ENCODE peak calls at places on chromosomes 2 and 18, in eight cellular contexts. Y is cardiac fibroblast, Q is endodermal cell, Z is mesenchymal stem cell, J is bronchial epithelial cell, W is adrenal gland, I is neural progenitor cell, B is brain microvascular endothelial cell. P is an unnamed sample.

GRCh38 chr2:166539340-166540162 is 45.5 kb upstream of the SCN7A start:
- DNase-seq in J (peak), I (peak), Y (peak), W (peak), B (peak), Z (peak), Q (peak), P (peak)

GRCh38 chr2:237434916-237435315 is 21.0 kb upstream of the COL6A3 start:
- DNase-seq in Q (no peak), Z (peak), W (no peak), I (no peak), J (no peak), B (peak), Y (peak), P (peak)

GRCh38 chr2:174342600-174343342 is 8.0 kb downstream of the SP9 start:
- DNase-seq in Q (peak), J (no peak), Z (peak), W (no peak), Y (no peak), I (peak), B (no peak), P (peak)

GRCh38 chr2:190961918-190962487 is 52.0 kb downstream of the STAT1 start:
- DNase-seq in Z (peak), I (no peak), B (no peak), J (no peak), Y (peak), W (no peak), Q (no peak), P (no peak)

GRCh38 chr18:67599277-67599676 is 82.8 kb upstream of the DSEL start:
- DNase-seq in J (peak), Q (no peak), Y (peak), I (no peak), Z (peak), W (no peak), B (peak), P (no peak)

GRCh38 chr2:126909366-126909765 is 10.7 kb downstream of the TEX51 start:
- DNase-seq in J (no peak), B (no peak), Y (no peak), W (no peak), Q (no peak), I (no peak), Z (no peak), P (no peak)

GRCh38 chr2:241808051-241808450 is 942 bp upstream of the NEU4 start:
- DNase-seq in Y (no peak), I (no peak), J (no peak), B (no peak), W (no peak), Q (peak), Z (no peak), P (no peak)

GRCh38 chr2:178629463-178629862 is 149.2 kb downstream of the PLEKHA3 start:
- DNase-seq in Z (no peak), Q (no peak), J (no peak), I (no peak), Y (no peak), B (no peak), W (no peak), P (no peak)

GRCh38 chr2:215218587-215219577 is 80.5 kb upstream of the ABCA12 start:
- DNase-seq in Z (peak), W (no peak), Y (peak), Q (no peak), B (no peak), J (peak), I (no peak), P (no peak)

GRCh38 chr2:10406016-10406415 is 42.1 kb downstream of the ODC1 start:
- DNase-seq in W (no peak), B (no peak), I (no peak), Q (no peak), Z (no peak), Y (no peak), J (no peak), P (no peak)

GRCh38 chr2:141113301-141113700 is 1017.5 kb downstream of the LRP1B start:
- DNase-seq in Y (no peak), B (no peak), W (no peak), Z (no peak), I (no peak), J (no peak), Q (no peak), P (no peak)

GRCh38 chr2:207683438-207683837 is 28.0 kb upstream of the CCNYL1 start:
- DNase-seq in W (no peak), B (peak), Y (no peak), Q (no peak), I (no peak), Z (no peak), J (no peak), P (no peak)

GRCh38 chr2:222959358-222959757 is 92.6 kb upstream of the KCNE4 start:
- DNase-seq in B (peak), W (no peak), I (peak), Y (peak), J (peak), Z (peak), Q (peak), P (no peak)

GRCh38 chr18:26457611-26458350 is 90.6 kb downstream of the KCTD1 start:
- DNase-seq in Y (no peak), I (peak), W (no peak), Q (peak), Z (no peak), B (no peak), J (no peak), P (no peak)

DNA sequence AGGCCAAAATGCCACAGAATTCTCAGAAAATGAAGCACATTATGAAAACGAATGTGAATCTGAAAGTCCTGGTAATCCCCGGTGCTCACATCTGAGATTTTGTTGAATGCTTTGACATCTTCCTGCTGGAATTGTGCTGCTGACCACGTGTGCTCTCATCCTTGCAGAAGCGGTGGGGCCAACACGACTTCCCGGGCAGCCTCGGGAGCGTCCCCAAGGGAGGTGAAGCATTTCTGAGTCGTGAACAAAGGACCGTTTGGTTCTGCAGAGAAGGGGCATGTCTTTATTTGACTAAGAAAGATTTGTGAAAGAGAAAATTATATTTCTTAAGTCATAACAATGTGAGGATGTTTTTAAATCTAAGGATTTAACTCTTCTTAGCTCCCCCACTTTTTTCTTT is 336.8 kb downstream of the EIPR1 start:
- DNase-seq in Z (no peak), W (no peak), Y (no peak), B (no peak), Q (no peak), I (no peak), J (no peak), P (no peak)
- H3K4me3 ChIP-seq in Z (peak), W (no peak), Y (no peak), B (no peak), Q (no peak), I (no peak), J (no peak), P (no peak)

DNA sequence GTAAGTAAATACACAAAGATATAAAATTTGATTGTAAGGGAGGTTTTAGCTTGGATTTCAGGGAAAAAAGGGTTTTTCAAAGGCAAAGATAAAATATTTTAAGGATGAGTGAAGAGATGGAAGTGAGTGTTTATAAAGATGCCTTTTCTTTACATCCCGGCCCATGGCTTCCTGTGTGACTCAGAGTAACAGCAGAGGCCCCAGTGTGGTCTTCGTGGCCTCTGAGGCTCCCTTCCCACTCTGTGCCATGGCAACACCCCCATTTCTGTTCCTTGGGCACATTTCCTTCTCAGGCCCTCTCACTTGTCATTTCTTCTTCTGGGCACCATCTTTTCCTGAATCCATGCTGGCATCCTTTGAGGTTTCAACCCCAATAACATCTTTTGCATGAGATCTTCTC is 92.6 kb upstream of the TMEM18 start:
- DNase-seq in Z (no peak), B (peak), Q (no peak), I (no peak), Y (no peak), W (no peak), J (no peak), P (peak)
- H3K4me3 ChIP-seq in Z (no peak), B (no peak), Q (no peak), I (no peak), Y (no peak), W (no peak), J (no peak), P (no peak)

GRCh38 chr2:68734688-68735525 is at the start of gene ARHGAP25:
- DNase-seq in Y (no peak), I (no peak), Q (no peak), J (no peak), W (peak), B (no peak), Z (peak), P (peak)
- H3K4me3 ChIP-seq in Y (no peak), I (no peak), Q (no peak), J (no peak), W (no peak), B (no peak), Z (no peak), P (peak)

DNA sequence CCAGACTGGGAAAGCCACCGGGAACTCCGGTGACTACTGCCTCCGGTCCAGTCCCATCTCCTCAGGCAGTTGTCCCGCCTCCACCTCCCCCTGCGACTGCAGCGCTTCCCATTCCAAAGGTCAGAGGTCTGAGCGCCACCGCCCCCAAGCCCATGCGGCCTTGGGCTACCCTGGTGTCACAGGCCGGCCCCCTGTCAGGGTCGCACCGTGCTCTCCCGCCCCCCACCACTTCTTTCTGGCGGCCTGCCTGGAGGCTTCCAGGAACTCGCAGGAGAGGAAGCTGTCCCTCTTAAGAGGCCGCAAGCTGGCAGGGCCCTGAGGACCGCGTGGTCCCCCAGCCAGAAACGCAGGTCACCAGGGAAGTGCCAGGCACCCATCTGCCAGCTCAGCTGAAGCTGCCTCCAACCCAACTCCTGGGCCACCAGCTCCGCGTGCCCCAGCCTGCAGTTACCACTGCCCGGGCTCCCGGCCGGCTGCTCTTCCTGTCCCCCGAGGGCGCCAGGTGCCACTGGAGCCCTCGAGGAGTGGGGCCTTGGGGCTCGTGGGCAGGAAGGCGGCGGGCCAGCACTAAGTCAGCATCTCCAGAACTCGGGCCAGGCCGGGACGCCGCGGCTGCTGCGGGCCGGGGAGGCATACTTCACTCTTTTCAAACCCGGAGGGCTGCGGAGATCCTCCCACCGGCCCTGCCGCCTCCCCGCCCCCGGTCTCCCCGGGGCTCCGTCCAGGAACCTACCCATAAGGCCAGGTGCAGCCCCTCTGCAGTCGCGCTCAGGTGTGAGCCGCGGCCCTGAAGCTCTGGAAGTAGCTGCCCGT is 83.3 kb upstream of the POMC start:
- DNase-seq in I (no peak), Z (peak), B (peak), Y (peak), W (peak), Q (peak), J (peak), P (peak)
- H3K4me3 ChIP-seq in I (peak), Z (peak), B (peak), Y (peak), W (peak), Q (peak), J (peak), P (peak)